ENCODE peak calls at places on chromosomes 6 and 20, in nine cellular contexts. R is hepatocyte, T is body of pancreas, C is Peyer's patch, J is ascending aorta, Q is mucosa of descending colon, Z is cardiac muscle cell, Y is HCT116, F is lung. V is an unnamed sample. For H3K36me3, the result is how much of the 10 kb centered on the place peaks cover.

GRCh38 chr6:157954150-157955117 is 27.2 kb upstream of the SYNJ2 start:
- DNase-seq in R (peak), T (peak), C (peak), J (no peak), Q (peak), Z (no peak), Y (no peak), F (no peak), V (no peak)

GRCh38 chr6:7172605-7173185 is 64.9 kb downstream of the RREB1 start:
- DNase-seq in R (no peak), T (peak), C (no peak), J (no peak), Q (no peak), Z (no peak), Y (no peak), F (no peak), V (no peak)

GRCh38 chr6:42095776-42096541 is 45.6 kb downstream of the TAF8 start:
- DNase-seq in R (no peak), T (no peak), C (no peak), J (no peak), Q (no peak), Z (peak), Y (no peak), F (no peak), V (no peak)

GRCh38 chr6:13445005-13445743 is 42.2 kb downstream of the GFOD1 start:
- DNase-seq in R (peak), T (peak), C (peak), J (no peak), Q (peak), Z (peak), Y (no peak), F (peak), V (peak)

GRCh38 chr20:2292711-2293110 is 3.1 kb upstream of the TGM3 start:
- DNase-seq in R (peak), T (no peak), C (peak), J (no peak), Q (no peak), Z (no peak), Y (no peak), F (peak), V (no peak)

GRCh38 chr20:33672426-33673114 is 1.7 kb downstream of the NECAB3 start:
- DNase-seq in R (no peak), T (peak), C (no peak), J (no peak), Q (peak), Z (no peak), Y (no peak), F (no peak), V (no peak)

GRCh38 chr20:43364001-43364400 is 93.7 kb upstream of the SRSF6 start:
- DNase-seq in R (no peak), T (no peak), C (no peak), J (no peak), Q (no peak), Z (no peak), Y (no peak), F (no peak), V (no peak)

GRCh38 chr6:45626087-45626891 is 248.6 kb upstream of the SUPT3H start:
- DNase-seq in R (no peak), T (no peak), C (no peak), J (no peak), Q (no peak), Z (no peak), Y (no peak), F (no peak), V (no peak)

GRCh38 chr6:20404641-20405032 is 3.0 kb downstream of the E2F3 start:
- DNase-seq in R (peak), T (peak), C (peak), J (no peak), Q (no peak), Z (peak), Y (peak), F (no peak), V (no peak)

GRCh38 chr20:51554538-51555165 is 12.1 kb upstream of the NFATC2 start:
- DNase-seq in R (no peak), T (no peak), C (no peak), J (no peak), Q (no peak), Z (no peak), Y (no peak), F (no peak), V (no peak)

GRCh38 chr20:44422083-44422482 is 53.6 kb upstream of the TTPAL start:
- DNase-seq in R (no peak), T (no peak), C (peak), J (no peak), Q (no peak), Z (no peak), Y (no peak), F (no peak), V (no peak)

GRCh38 chr6:111602481-111603404 is 2.9 kb downstream of the TRAF3IP2 start:
- DNase-seq in R (peak), T (peak), C (peak), J (peak), Q (no peak), Z (peak), Y (no peak), F (no peak), V (no peak)

GRCh38 chr6:142551145-142551811 is 249.5 kb downstream of the ADGRG6 start:
- DNase-seq in R (no peak), T (no peak), C (no peak), J (no peak), Q (no peak), Z (no peak), Y (peak), F (no peak), V (peak)

GRCh38 chr6:37783831-37784584 is 35.5 kb upstream of the ZFAND3 start:
- DNase-seq in R (peak), T (peak), C (peak), J (no peak), Q (no peak), Z (peak), Y (no peak), F (no peak), V (no peak)

GRCh38 chr20:10090588-10091166 is 55.9 kb downstream of the ANKEF1 start:
- DNase-seq in R (peak), T (peak), C (peak), J (no peak), Q (no peak), Z (peak), Y (peak), F (peak), V (no peak)

GRCh38 chr6:86500035-86500434 is 437.3 kb upstream of the HTR1E start:
- DNase-seq in R (peak), T (no peak), C (no peak), J (no peak), Q (no peak), Z (no peak), Y (no peak), F (no peak), V (no peak)

GRCh38 chr20:36271639-36272546 is 34.2 kb upstream of the DLGAP4 start:
- DNase-seq in R (no peak), T (no peak), C (no peak), J (no peak), Q (no peak), Z (no peak), Y (no peak), F (no peak), V (no peak)

GRCh38 chr20:34514897-34515483 is 1.2 kb upstream of the DYNLRB1 start:
- DNase-seq in R (no peak), T (no peak), C (no peak), J (no peak), Q (no peak), Z (no peak), Y (no peak), F (no peak), V (no peak)

GRCh38 chr6:129753422-129753821 is 43.4 kb upstream of the ARHGAP18 start:
- DNase-seq in R (no peak), T (no peak), C (no peak), J (no peak), Q (no peak), Z (no peak), Y (no peak), F (no peak), V (no peak)

GRCh38 chr20:1887321-1887720 is 7.9 kb upstream of the SIRPA start:
- DNase-seq in R (no peak), T (no peak), C (no peak), J (no peak), Q (peak), Z (no peak), Y (no peak), F (no peak), V (peak)

GRCh38 chr20:45010399-45010828 is 44.1 kb downstream of the STK4 start:
- DNase-seq in R (no peak), T (no peak), C (no peak), J (no peak), Q (no peak), Z (no peak), Y (no peak), F (no peak), V (no peak)

GRCh38 chr20:59032023-59032712 is at the start of gene ATP5F1E:
- DNase-seq in R (peak), T (peak), C (peak), J (peak), Q (peak), Z (peak), Y (peak), F (peak), V (peak)

GRCh38 chr20:59032713-59033059 is 551 bp upstream of the ATP5F1E start:
- DNase-seq in R (peak), T (peak), C (no peak), J (no peak), Q (no peak), Z (no peak), Y (peak), F (no peak), V (no peak)

GRCh38 chr20:59035381-59035780 is 3.2 kb upstream of the ATP5F1E start:
- DNase-seq in R (no peak), T (no peak), C (no peak), J (no peak), Q (no peak), Z (no peak), Y (no peak), F (no peak), V (no peak)

GRCh38 chr20:59033093-59033492 is 958 bp upstream of the ATP5F1E start:
- DNase-seq in R (no peak), T (no peak), C (no peak), J (no peak), Q (no peak), Z (no peak), Y (no peak), F (no peak), V (no peak)

GRCh38 chr20:59033616-59034165 is 1.6 kb upstream of the ATP5F1E start:
- DNase-seq in R (no peak), T (no peak), C (no peak), J (no peak), Q (no peak), Z (no peak), Y (no peak), F (no peak), V (no peak)
- H3K36me3 ChIP-seq in R (under half), T (under half), C (under half), J (under half), Q (under half), Z (under half), Y (under half), F (under half), V (under half)

DNA sequence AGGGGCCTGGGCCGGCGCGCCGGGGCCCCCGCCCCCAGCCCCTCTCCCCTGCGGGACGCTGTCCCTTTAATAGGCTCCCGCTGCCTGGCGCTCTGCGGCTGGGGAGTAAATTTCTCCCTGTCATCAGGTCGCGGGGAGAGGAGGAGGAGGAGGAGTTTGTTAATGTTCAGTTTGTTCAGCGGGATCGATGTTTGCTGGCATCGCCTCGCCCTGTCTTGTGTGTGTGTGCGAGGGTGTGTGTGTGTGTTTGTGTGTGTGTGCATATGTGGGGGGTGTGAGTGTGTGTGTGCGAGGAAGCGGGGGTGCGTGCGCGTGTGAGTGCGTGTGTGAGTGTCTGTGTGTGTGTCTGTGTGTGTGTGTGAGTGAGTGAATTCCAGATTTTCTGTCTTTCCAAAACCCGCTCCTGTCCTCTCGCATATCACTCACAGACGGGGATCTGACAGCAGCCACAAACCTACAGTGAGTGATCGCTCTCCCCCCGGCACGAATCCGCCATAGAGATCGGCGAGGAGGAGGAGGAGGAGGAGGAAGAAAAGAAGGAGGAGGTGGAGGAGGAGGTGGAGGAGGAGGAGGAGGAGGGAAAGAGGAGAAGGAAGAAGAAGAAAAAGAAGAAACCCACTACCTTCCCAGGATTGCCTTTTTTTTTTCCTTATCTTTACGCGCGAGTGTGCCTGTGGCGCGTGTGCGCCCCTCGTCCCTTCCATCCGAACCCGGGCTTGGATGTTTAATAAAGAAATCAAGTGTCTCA is at the start of gene TSHZ2:
- DNase-seq in R (peak), T (peak), C (peak), J (no peak), Q (peak), Z (peak), Y (no peak), F (peak), V (peak)
- H3K4me3 ChIP-seq in R (peak), T (peak), C (peak), J (peak), Q (no peak), Z (peak), Y (no peak), F (peak), V (peak)

DNA sequence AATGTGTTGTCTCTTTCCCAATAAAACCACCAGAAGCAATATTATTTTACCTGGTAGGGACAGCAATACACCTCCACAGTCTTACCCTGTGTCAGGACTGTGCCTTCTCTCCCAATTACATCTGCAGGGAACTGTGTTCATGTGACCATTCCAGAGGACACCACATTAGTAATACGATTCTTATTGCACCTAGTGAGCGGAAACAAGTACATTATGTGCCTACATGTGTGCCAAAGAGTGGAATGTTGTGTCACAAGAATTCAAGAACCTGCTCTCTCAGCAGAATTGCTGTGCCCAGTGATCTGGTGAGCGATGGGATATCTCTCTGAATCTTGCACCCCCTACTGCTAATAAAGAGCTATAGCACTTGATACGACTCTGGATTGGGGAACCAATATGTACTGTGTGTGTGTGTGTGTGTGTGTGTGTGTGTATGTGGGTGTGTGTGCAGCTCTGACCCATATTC is 57.4 kb upstream of the FOXC1 start:
- DNase-seq in R (no peak), T (no peak), C (no peak), J (no peak), Q (no peak), Z (no peak), Y (peak), F (no peak), V (no peak)
- TF ChIP-seq CTCF in R (no peak), T (no peak), C (no peak), J (peak), Q (no peak), Z (peak), Y (peak), F (no peak), V (no peak)

GRCh38 chr20:17657079-17657825 is 24.8 kb downstream of the RRBP1 start:
- DNase-seq in R (no peak), T (peak), C (no peak), J (no peak), Q (no peak), Z (peak), Y (no peak), F (no peak), V (no peak)
- H3K36me3 ChIP-seq in R (under half), T (under half), C (under half), J (under half), Q (under half), Z (under half), Y (under half), F (under half), V (under half)

V was measured in breast epithelium.